ENCODE peak calls at places on chromosomes 3 and 15, in five cellular contexts. Z is RPMI8226, D is SW480, F is kidney tubule cell, M is PC-9. R is an unnamed sample.

GRCh38 chr3:79419222-79419621 is 348.6 kb downstream of the ROBO1 start:
- DNase-seq in Z (no peak), D (no peak), F (no peak), M (no peak), R (no peak)

GRCh38 chr15:99955532-99955931 is 222.3 kb upstream of the LYSMD4 start:
- DNase-seq in Z (no peak), D (no peak), F (no peak), M (no peak), R (no peak)

GRCh38 chr3:11641316-11641682 is 2.4 kb downstream of the VGLL4 start:
- DNase-seq in Z (no peak), D (no peak), F (no peak), M (no peak), R (no peak)

GRCh38 chr15:62165029-62165792 is at the start of gene C2CD4B:
- DNase-seq in Z (peak), D (peak), F (peak), M (no peak), R (no peak)

GRCh38 chr3:66378256-66378655 is 122.6 kb downstream of the LRIG1 start:
- DNase-seq in Z (no peak), D (peak), F (no peak), M (no peak), R (no peak)

GRCh38 chr15:90266061-90266431 is 574 bp downstream of the NGRN start:
- DNase-seq in Z (no peak), D (no peak), F (peak), M (no peak), R (no peak)

GRCh38 chr3:189277711-189278110 is 105.9 kb downstream of the TPRG1 start:
- DNase-seq in Z (no peak), D (no peak), F (no peak), M (no peak), R (no peak)

GRCh38 chr3:173663664-173664063 is 266.1 kb downstream of the NLGN1 start:
- DNase-seq in Z (no peak), D (no peak), F (no peak), M (no peak), R (no peak)

GRCh38 chr3:49519916-49520385 is 34.3 kb upstream of the BSN start:
- DNase-seq in Z (no peak), D (no peak), F (no peak), M (no peak), R (no peak)

GRCh38 chr3:171192176-171192854 is 165.8 kb upstream of the SLC2A2 start:
- DNase-seq in Z (no peak), D (peak), F (peak), M (peak), R (peak)

GRCh38 chr3:65992106-65992505 is 46.6 kb downstream of the MAGI1 start:
- DNase-seq in Z (no peak), D (no peak), F (no peak), M (no peak), R (no peak)

GRCh38 chr3:30633718-30634117 is 27.3 kb downstream of the TGFBR2 start:
- DNase-seq in Z (no peak), D (no peak), F (no peak), M (no peak), R (no peak)

GRCh38 chr3:49747792-49748480 is 24.2 kb upstream of the GMPPB start:
- DNase-seq in Z (no peak), D (no peak), F (peak), M (no peak), R (no peak)

GRCh38 chr15:48897144-48897814 is 19.3 kb downstream of the EID1 start:
- DNase-seq in Z (no peak), D (peak), F (peak), M (no peak), R (no peak)

GRCh38 chr3:13102386-13103345 is 29.4 kb upstream of the IQSEC1 start:
- DNase-seq in Z (no peak), D (no peak), F (no peak), M (no peak), R (no peak)

GRCh38 chr3:144098691-144099090 is 127.1 kb downstream of the DIPK2A start:
- DNase-seq in Z (no peak), D (no peak), F (no peak), M (no peak), R (no peak)

GRCh38 chr3:194386066-194386465 is 13.0 kb downstream of the GP5 start:
- DNase-seq in Z (no peak), D (no peak), F (no peak), M (no peak), R (no peak)

GRCh38 chr3:106589306-106589942 is 720.6 kb upstream of the CBLB start:
- DNase-seq in Z (peak), D (no peak), F (no peak), M (no peak), R (no peak)

GRCh38 chr3:14525685-14526631 is 14.2 kb downstream of the GRIP2 start:
- DNase-seq in Z (peak), D (no peak), F (no peak), M (no peak), R (no peak)

GRCh38 chr15:72207576-72208085 is 10.0 kb upstream of the GRAMD2A start:
- DNase-seq in Z (no peak), D (no peak), F (no peak), M (no peak), R (no peak)

GRCh38 chr15:99015677-99016568 is 8.3 kb upstream of the PGPEP1L start:
- DNase-seq in Z (no peak), D (peak), F (peak), M (peak), R (no peak)

GRCh38 chr3:56974242-56974945 is 86.1 kb upstream of the SPATA12 start:
- DNase-seq in Z (no peak), D (no peak), F (no peak), M (no peak), R (no peak)

GRCh38 chr3:72836923-72837322 is 11.3 kb downstream of the SHQ1 start:
- DNase-seq in Z (no peak), D (no peak), F (no peak), M (no peak), R (no peak)

GRCh38 chr3:120450261-120450913 is 405 bp downstream of the FSTL1 start:
- DNase-seq in Z (peak), D (peak), F (peak), M (no peak), R (no peak)

GRCh38 chr3:69326821-69327433 is 59.0 kb downstream of the FRMD4B start:
- DNase-seq in Z (peak), D (no peak), F (no peak), M (no peak), R (no peak)

GRCh38 chr3:134093906-134094305 is 64.2 kb upstream of the SLCO2A1 start:
- DNase-seq in Z (no peak), D (no peak), F (peak), M (no peak), R (no peak)

GRCh38 chr3:49673131-49673714 is 928 bp upstream of the APEH start:
- DNase-seq in Z (no peak), D (peak), F (peak), M (peak), R (no peak)

GRCh38 chr3:72068621-72069020 is 283.7 kb upstream of the PROK2 start:
- DNase-seq in Z (no peak), D (no peak), F (no peak), M (no peak), R (no peak)

GRCh38 chr3:97432914-97433313 is 331.6 kb upstream of the ARL6 start:
- DNase-seq in Z (no peak), D (no peak), F (no peak), M (no peak), R (no peak)

GRCh38 chr15:45635191-45635638 is 386 bp downstream of the SQOR start:
- DNase-seq in Z (peak), D (peak), F (peak), M (no peak), R (no peak)

GRCh38 chr3:41565948-41566347 is 366.6 kb downstream of the CTNNB1 start:
- DNase-seq in Z (no peak), D (no peak), F (peak), M (no peak), R (no peak)

R was measured in T1000.